ENCODE peak calls at places on chromosomes 12 and 14, in eight cellular contexts. I is colonic mucosa, D is fibroblast of pulmonary artery, K is dorsolateral prefrontal cortex, L is astrocyte of the cerebellum, Z is bronchial epithelial cell, J is progenitor cell of endocrine pancreas, E is adrenal gland. H is an unnamed sample.

GRCh38 chr14:53764846-53765245 is 191.8 kb downstream of the BMP4 start:
- DNase-seq in I (no peak), D (no peak), K (no peak), L (no peak), Z (peak), J (no peak), E (no peak), H (no peak)

GRCh38 chr14:33679461-33680225 is 271.2 kb downstream of the EGLN3 start:
- DNase-seq in I (no peak), D (peak), K (no peak), L (peak), Z (peak), J (no peak), E (no peak), H (peak)

GRCh38 chr14:99099051-99099787 is 172.8 kb downstream of the BCL11B start:
- DNase-seq in I (no peak), D (no peak), K (no peak), L (no peak), Z (no peak), J (no peak), E (no peak), H (no peak)

GRCh38 chr14:100439781-100440180 is 116.6 kb downstream of the SLC25A47 start:
- DNase-seq in I (peak), D (peak), K (no peak), L (no peak), Z (no peak), J (no peak), E (no peak), H (no peak)

GRCh38 chr14:52078721-52079120 is 9.9 kb upstream of the NID2 start:
- DNase-seq in I (no peak), D (no peak), K (no peak), L (no peak), Z (no peak), J (no peak), E (no peak), H (no peak)

GRCh38 chr12:2265461-2266167 is 212.8 kb downstream of the CACNA1C start:
- DNase-seq in I (no peak), D (peak), K (peak), L (no peak), Z (no peak), J (no peak), E (no peak), H (no peak)

GRCh38 chr12:53061404-53062010 is 11.6 kb downstream of the TNS2 start:
- DNase-seq in I (peak), D (no peak), K (peak), L (no peak), Z (peak), J (no peak), E (peak), H (no peak)

GRCh38 chr12:25994252-25994651 is 35.8 kb downstream of the RASSF8 start:
- DNase-seq in I (no peak), D (peak), K (no peak), L (peak), Z (no peak), J (no peak), E (no peak), H (peak)

GRCh38 chr12:45577844-45578399 is 151.6 kb upstream of the ARID2 start:
- DNase-seq in I (no peak), D (peak), K (no peak), L (no peak), Z (peak), J (no peak), E (no peak), H (no peak)

GRCh38 chr12:69583203-69583602 is 2.1 kb upstream of the CCT2 start:
- DNase-seq in I (no peak), D (no peak), K (no peak), L (no peak), Z (peak), J (no peak), E (no peak), H (peak)

GRCh38 chr12:51210690-51211395 is 7.0 kb downstream of the POU6F1 start:
- DNase-seq in I (no peak), D (no peak), K (peak), L (no peak), Z (no peak), J (no peak), E (no peak), H (no peak)

GRCh38 chr12:6158749-6159148 is 34.3 kb upstream of the VWF start:
- DNase-seq in I (no peak), D (no peak), K (no peak), L (no peak), Z (no peak), J (no peak), E (no peak), H (no peak)

GRCh38 chr14:68521557-68521901 is 271.3 kb downstream of the ZFP36L1 start:
- DNase-seq in I (no peak), D (no peak), K (no peak), L (no peak), Z (no peak), J (no peak), E (no peak), H (no peak)

GRCh38 chr12:102419094-102419764 is 61.1 kb downstream of the IGF1 start:
- DNase-seq in I (no peak), D (no peak), K (no peak), L (no peak), Z (no peak), J (no peak), E (no peak), H (no peak)

GRCh38 chr12:124740691-124741137 is 123.0 kb downstream of the SCARB1 start:
- DNase-seq in I (no peak), D (peak), K (no peak), L (no peak), Z (peak), J (no peak), E (peak), H (peak)

GRCh38 chr14:70670992-70671651 is 29.4 kb downstream of the TTC9 start:
- DNase-seq in I (no peak), D (no peak), K (no peak), L (peak), Z (no peak), J (no peak), E (no peak), H (no peak)

GRCh38 chr12:19490908-19491307 is 51.6 kb downstream of the AEBP2 start:
- DNase-seq in I (no peak), D (no peak), K (no peak), L (no peak), Z (no peak), J (no peak), E (no peak), H (no peak)

GRCh38 chr14:90179357-90179756 is 77.0 kb upstream of the PSMC1 start:
- DNase-seq in I (no peak), D (no peak), K (no peak), L (no peak), Z (no peak), J (no peak), E (peak), H (no peak)

GRCh38 chr14:65170768-65171251 is 68.5 kb upstream of the MAX start:
- DNase-seq in I (peak), D (peak), K (peak), L (peak), Z (peak), J (no peak), E (no peak), H (peak)

GRCh38 chr14:76765461-76765931 is 4.2 kb downstream of the VASH1 start:
- DNase-seq in I (peak), D (no peak), K (no peak), L (no peak), Z (no peak), J (no peak), E (no peak), H (no peak)

GRCh38 chr12:127923501-127923900 is 343.5 kb upstream of the TMEM132C start:
- DNase-seq in I (no peak), D (no peak), K (no peak), L (no peak), Z (no peak), J (no peak), E (peak), H (no peak)

GRCh38 chr12:55816876-55817351 is 610 bp downstream of the SARNP start:
- DNase-seq in I (no peak), D (peak), K (no peak), L (no peak), Z (no peak), J (no peak), E (no peak), H (no peak)

GRCh38 chr12:89451876-89452275 is 72.7 kb downstream of the GALNT4 start:
- DNase-seq in I (no peak), D (peak), K (no peak), L (peak), Z (peak), J (no peak), E (peak), H (peak)

GRCh38 chr12:131422185-131422515 is 288.7 kb upstream of the SFSWAP start:
- DNase-seq in I (no peak), D (no peak), K (no peak), L (no peak), Z (no peak), J (no peak), E (no peak), H (no peak)

GRCh38 chr12:21026302-21026701 is 104.7 kb upstream of the SLCO1B1 start:
- DNase-seq in I (no peak), D (no peak), K (no peak), L (peak), Z (peak), J (no peak), E (no peak), H (no peak)

GRCh38 chr12:108069766-108070165 is 59.3 kb upstream of the WSCD2 start:
- DNase-seq in I (no peak), D (no peak), K (no peak), L (no peak), Z (no peak), J (no peak), E (no peak), H (no peak)

GRCh38 chr14:29861996-29862395 is 65.7 kb downstream of the PRKD1 start:
- DNase-seq in I (no peak), D (no peak), K (no peak), L (peak), Z (no peak), J (no peak), E (no peak), H (no peak)

GRCh38 chr12:118371354-118372282 is 1.1 kb downstream of the TAOK3 start:
- DNase-seq in I (peak), D (no peak), K (no peak), L (no peak), Z (no peak), J (peak), E (peak), H (no peak)

GRCh38 chr12:41531147-41531829 is 343.2 kb downstream of the PDZRN4 start:
- DNase-seq in I (peak), D (peak), K (peak), L (no peak), Z (no peak), J (no peak), E (no peak), H (no peak)

GRCh38 chr12:52969828-52970569 is 21.1 kb downstream of the KRT18 start:
- DNase-seq in I (peak), D (no peak), K (no peak), L (no peak), Z (no peak), J (no peak), E (no peak), H (no peak)

GRCh38 chr12:25529738-25530137 is 23.3 kb downstream of the LMNTD1 start:
- DNase-seq in I (no peak), D (peak), K (no peak), L (no peak), Z (peak), J (no peak), E (no peak), H (peak)

DNA sequence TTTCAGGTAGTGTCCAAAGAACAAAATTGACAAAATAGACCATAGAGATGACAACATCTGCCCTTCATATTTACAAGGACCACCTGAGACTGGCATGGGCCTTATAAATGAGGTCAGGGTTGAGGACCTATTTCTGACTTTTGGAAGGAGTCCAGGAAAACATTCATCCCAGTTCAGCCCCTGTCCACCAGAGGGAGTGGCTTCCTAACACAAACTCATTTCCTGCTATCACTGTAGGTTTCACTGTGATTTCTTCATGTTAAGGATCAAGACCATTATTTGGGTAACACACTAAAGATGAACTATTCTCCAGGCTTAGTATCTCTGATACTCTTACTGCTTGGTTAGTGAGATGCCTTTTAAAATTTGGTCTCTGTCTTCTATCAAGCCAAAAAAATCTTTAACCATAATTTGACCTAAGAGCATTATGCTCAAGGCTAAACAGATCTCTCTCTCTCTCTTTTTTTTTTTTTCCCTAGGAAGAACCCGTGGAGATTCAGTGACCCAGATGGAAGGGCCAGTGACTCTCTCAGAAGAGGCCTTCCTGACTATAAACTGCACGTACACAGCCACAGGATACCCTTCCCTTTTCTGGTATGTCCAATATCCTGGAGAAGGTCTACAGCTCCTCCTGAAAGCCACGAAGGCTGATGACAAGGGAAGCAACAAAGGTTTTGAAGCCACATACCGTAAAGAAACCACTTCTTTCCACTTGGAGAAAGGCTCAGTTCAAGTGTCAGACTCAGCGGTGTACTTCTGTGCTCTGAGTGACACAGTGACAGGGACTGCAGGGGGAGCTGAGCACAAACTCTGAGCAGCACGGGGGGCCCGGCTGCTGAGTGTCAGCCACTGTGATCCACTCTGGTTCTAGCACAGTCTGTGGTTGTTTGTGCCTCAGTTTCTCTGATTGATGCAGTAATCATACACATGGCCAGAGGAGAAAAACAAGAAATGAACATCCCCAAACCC is 267.6 kb upstream of the OR4E1 start:
- DNase-seq in I (no peak), D (peak), K (no peak), L (no peak), Z (peak), J (no peak), E (no peak), H (no peak)
- TF ChIP-seq CTCF in I (peak), D (peak), K (peak), L (peak), Z (peak), J (peak), E (peak), H (peak)

GRCh38 chr12:56991319-56991906 is 14.9 kb downstream of the ZBTB39 start:
- DNase-seq in I (peak), D (peak), K (no peak), L (no peak), Z (no peak), J (no peak), E (peak), H (no peak)
- TF ChIP-seq CTCF in I (no peak), D (no peak), K (no peak), L (no peak), Z (no peak), J (no peak), E (no peak), H (no peak)

GRCh38 chr14:106876711-106877110 is 1350.3 kb downstream of the TMEM121 start:
- DNase-seq in I (no peak), D (no peak), K (no peak), L (no peak), Z (no peak), J (no peak), E (no peak), H (no peak)

GRCh38 chr14:106877527-106877926 is 1351.1 kb downstream of the TMEM121 start:
- DNase-seq in I (no peak), D (no peak), K (no peak), L (no peak), Z (no peak), J (no peak), E (no peak), H (no peak)

GRCh38 chr14:106875503-106875902 is 1349.1 kb downstream of the TMEM121 start:
- DNase-seq in I (peak), D (no peak), K (no peak), L (no peak), Z (no peak), J (no peak), E (no peak), H (no peak)

GRCh38 chr14:106883218-106883692 is 1356.9 kb downstream of the TMEM121 start:
- DNase-seq in I (no peak), D (peak), K (no peak), L (no peak), Z (no peak), J (no peak), E (no peak), H (no peak)

GRCh38 chr14:106879241-106879640 is 1352.9 kb downstream of the TMEM121 start:
- DNase-seq in I (peak), D (no peak), K (no peak), L (no peak), Z (peak), J (no peak), E (no peak), H (no peak)
- TF ChIP-seq CTCF in I (peak), D (peak), K (no peak), L (no peak), Z (peak), J (no peak), E (peak), H (peak)

DNA sequence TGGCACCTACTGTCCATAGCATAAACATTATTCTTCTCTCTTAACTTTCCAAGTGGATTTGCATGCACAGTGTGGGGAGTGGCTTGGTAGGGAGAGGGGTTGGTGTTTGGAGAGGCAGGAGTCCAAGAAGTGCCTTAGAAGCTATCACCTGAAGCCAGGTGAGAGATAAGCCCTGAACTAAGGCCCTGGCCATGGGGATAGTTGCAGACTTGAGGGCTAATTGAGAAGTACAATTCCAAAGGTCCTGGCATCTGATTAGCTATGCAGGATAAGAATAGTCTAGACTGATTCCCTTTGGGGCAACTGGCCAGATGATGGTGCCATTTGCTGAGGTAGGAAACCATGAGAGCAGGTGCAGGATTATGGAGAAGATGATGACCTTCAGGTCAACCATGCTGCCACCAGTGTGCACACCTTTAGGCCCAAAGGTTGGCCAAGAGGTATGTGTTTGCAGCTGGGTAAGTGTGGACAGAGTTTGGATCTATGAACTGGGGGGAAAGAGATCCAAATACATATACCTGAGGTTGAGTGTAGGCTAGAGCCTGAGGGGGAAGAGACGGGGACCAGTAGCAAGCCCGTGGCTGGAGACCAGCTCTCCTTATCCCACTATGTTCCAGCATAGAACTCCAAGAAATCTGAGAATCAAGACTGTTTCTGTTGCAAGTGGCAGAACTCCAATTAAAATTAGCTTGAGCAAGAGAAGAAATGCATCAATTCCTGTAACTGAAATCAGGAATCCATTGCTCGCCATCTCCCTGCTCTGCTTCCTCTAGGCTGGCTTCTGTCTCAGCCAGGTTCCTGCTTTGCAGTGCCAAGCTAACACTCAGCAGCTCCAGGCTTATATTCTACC is 1.8 kb upstream of the PCK2 start:
- DNase-seq in I (peak), D (no peak), K (no peak), L (no peak), Z (no peak), J (no peak), E (no peak), H (no peak)
- TF ChIP-seq CTCF in I (no peak), D (no peak), K (no peak), L (no peak), Z (no peak), J (no peak), E (no peak), H (no peak)

GRCh38 chr14:104509673-104510072 is 69.9 kb upstream of the C14orf180 start:
- DNase-seq in I (no peak), D (no peak), K (no peak), L (no peak), Z (no peak), J (no peak), E (no peak), H (no peak)
- TF ChIP-seq CTCF in I (no peak), D (no peak), K (no peak), L (no peak), Z (no peak), J (no peak), E (no peak), H (no peak)

GRCh38 chr14:86052868-86053267 is 522.9 kb downstream of the FLRT2 start:
- DNase-seq in I (no peak), D (no peak), K (no peak), L (no peak), Z (no peak), J (no peak), E (no peak), H (no peak)

GRCh38 chr14:86057018-86057667 is 527.2 kb downstream of the FLRT2 start:
- DNase-seq in I (no peak), D (peak), K (no peak), L (no peak), Z (peak), J (no peak), E (no peak), H (peak)

GRCh38 chr14:86050072-86050683 is 520.2 kb downstream of the FLRT2 start:
- DNase-seq in I (no peak), D (no peak), K (no peak), L (no peak), Z (no peak), J (no peak), E (no peak), H (no peak)

GRCh38 chr14:86055512-86055911 is 525.6 kb downstream of the FLRT2 start:
- DNase-seq in I (no peak), D (peak), K (no peak), L (no peak), Z (peak), J (no peak), E (no peak), H (no peak)
- TF ChIP-seq CTCF in I (no peak), D (no peak), K (no peak), L (no peak), Z (peak), J (no peak), E (no peak), H (peak)

GRCh38 chr12:110996415-110996814 is 76.0 kb upstream of the MYL2 start:
- DNase-seq in I (no peak), D (no peak), K (no peak), L (no peak), Z (no peak), J (no peak), E (no peak), H (no peak)

GRCh38 chr12:110995615-110996014 is 75.2 kb upstream of the MYL2 start:
- DNase-seq in I (no peak), D (no peak), K (no peak), L (no peak), Z (no peak), J (no peak), E (no peak), H (no peak)

GRCh38 chr12:110998971-110999370 is 78.6 kb upstream of the MYL2 start:
- DNase-seq in I (no peak), D (no peak), K (no peak), L (no peak), Z (no peak), J (no peak), E (no peak), H (no peak)

GRCh38 chr12:110995016-110995415 is 74.6 kb upstream of the MYL2 start:
- DNase-seq in I (no peak), D (no peak), K (no peak), L (no peak), Z (no peak), J (no peak), E (no peak), H (no peak)

DNA sequence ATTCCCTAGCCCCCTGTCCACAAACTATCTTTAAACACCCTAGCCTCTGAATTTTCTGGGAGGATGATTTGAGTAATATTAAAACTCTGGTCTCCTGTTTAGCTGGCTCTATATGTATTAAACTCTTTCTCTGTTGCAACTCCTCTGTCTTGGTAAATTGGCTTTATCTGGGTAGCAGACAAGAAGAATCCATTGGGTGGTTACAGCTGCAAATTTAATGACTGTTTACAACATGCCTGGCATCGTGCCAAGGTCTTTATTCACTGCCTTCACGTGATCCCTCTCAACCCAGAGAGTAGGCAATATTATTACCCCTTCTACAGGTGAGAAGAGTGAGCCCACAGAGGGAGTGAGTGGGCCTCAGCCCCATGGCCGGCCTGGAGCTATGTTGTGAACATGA is 77.8 kb upstream of the MYL2 start:
- DNase-seq in I (no peak), D (no peak), K (no peak), L (no peak), Z (no peak), J (no peak), E (no peak), H (no peak)
- TF ChIP-seq CTCF in I (no peak), D (no peak), K (no peak), L (no peak), Z (no peak), J (no peak), E (no peak), H (no peak)

H was measured in HFFc6.